ENCODE peak calls at places on chromosomes 2 and 18, in five cellular contexts. One of them, this sample, is unnamed.

GRCh38 chr2:228180126-228181097 is 1.1 kb downstream of the SPHKAP start:
- DNase-seq in NCI-H1105: no peak
- DNase-seq in left lobe of liver: no peak
- DNase-seq in activated naive CD4-positive, alpha-beta T cell treated with Interleukin-2 at 50 U/mL for 16 hours: no peak
- DNase-seq in NCI-H2029: no peak
- DNase-seq in this sample: peak

GRCh38 chr2:120108049-120108448 is 95.2 kb downstream of the EPB41L5 start:
- DNase-seq in NCI-H1105: peak
- DNase-seq in left lobe of liver: peak
- DNase-seq in activated naive CD4-positive, alpha-beta T cell treated with Interleukin-2 at 50 U/mL for 16 hours: no peak
- DNase-seq in NCI-H2029: peak
- DNase-seq in this sample: peak

GRCh38 chr18:58009166-58009565 is 34.9 kb upstream of the NEDD4L start:
- DNase-seq in NCI-H1105: no peak
- DNase-seq in left lobe of liver: no peak
- DNase-seq in activated naive CD4-positive, alpha-beta T cell treated with Interleukin-2 at 50 U/mL for 16 hours: no peak
- DNase-seq in NCI-H2029: no peak
- DNase-seq in this sample: no peak

GRCh38 chr2:128374001-128374710 is 55.5 kb upstream of the HS6ST1 start:
- DNase-seq in NCI-H1105: no peak
- DNase-seq in left lobe of liver: no peak
- DNase-seq in activated naive CD4-positive, alpha-beta T cell treated with Interleukin-2 at 50 U/mL for 16 hours: no peak
- DNase-seq in NCI-H2029: no peak
- DNase-seq in this sample: peak

GRCh38 chr2:152250421-152251100 is 75.0 kb upstream of the STAM2 start:
- DNase-seq in NCI-H1105: no peak
- DNase-seq in left lobe of liver: no peak
- DNase-seq in activated naive CD4-positive, alpha-beta T cell treated with Interleukin-2 at 50 U/mL for 16 hours: no peak
- DNase-seq in NCI-H2029: no peak
- DNase-seq in this sample: no peak

GRCh38 chr2:172496096-172496709 is 59.7 kb upstream of the PDK1 start:
- DNase-seq in NCI-H1105: no peak
- DNase-seq in left lobe of liver: no peak
- DNase-seq in activated naive CD4-positive, alpha-beta T cell treated with Interleukin-2 at 50 U/mL for 16 hours: peak
- DNase-seq in NCI-H2029: no peak
- DNase-seq in this sample: no peak

GRCh38 chr2:54666131-54666637 is 57.3 kb upstream of the EML6 start:
- DNase-seq in NCI-H1105: no peak
- DNase-seq in left lobe of liver: no peak
- DNase-seq in activated naive CD4-positive, alpha-beta T cell treated with Interleukin-2 at 50 U/mL for 16 hours: no peak
- DNase-seq in NCI-H2029: no peak
- DNase-seq in this sample: peak

GRCh38 chr2:216845426-216845825 is 14.4 kb downstream of the TNP1 start:
- DNase-seq in NCI-H1105: no peak
- DNase-seq in left lobe of liver: no peak
- DNase-seq in activated naive CD4-positive, alpha-beta T cell treated with Interleukin-2 at 50 U/mL for 16 hours: no peak
- DNase-seq in NCI-H2029: no peak
- DNase-seq in this sample: no peak

GRCh38 chr2:48249631-48250473 is 280.1 kb upstream of the STON1 start:
- DNase-seq in NCI-H1105: no peak
- DNase-seq in left lobe of liver: peak
- DNase-seq in activated naive CD4-positive, alpha-beta T cell treated with Interleukin-2 at 50 U/mL for 16 hours: no peak
- DNase-seq in NCI-H2029: no peak
- DNase-seq in this sample: peak

GRCh38 chr2:176653856-176654443 is 384.7 kb downstream of the MTX2 start:
- DNase-seq in NCI-H1105: peak
- DNase-seq in left lobe of liver: peak
- DNase-seq in activated naive CD4-positive, alpha-beta T cell treated with Interleukin-2 at 50 U/mL for 16 hours: no peak
- DNase-seq in NCI-H2029: peak
- DNase-seq in this sample: peak

GRCh38 chr2:70250434-70250833 is 2.0 kb upstream of the TIA1 start:
- DNase-seq in NCI-H1105: no peak
- DNase-seq in left lobe of liver: no peak
- DNase-seq in activated naive CD4-positive, alpha-beta T cell treated with Interleukin-2 at 50 U/mL for 16 hours: no peak
- DNase-seq in NCI-H2029: no peak
- DNase-seq in this sample: no peak

GRCh38 chr2:127199223-127199622 is 20.9 kb downstream of the CYP27C1 start:
- DNase-seq in NCI-H1105: no peak
- DNase-seq in left lobe of liver: peak
- DNase-seq in activated naive CD4-positive, alpha-beta T cell treated with Interleukin-2 at 50 U/mL for 16 hours: no peak
- DNase-seq in NCI-H2029: no peak
- DNase-seq in this sample: no peak

GRCh38 chr2:136051001-136051724 is 65.7 kb upstream of the DARS1 start:
- DNase-seq in NCI-H1105: no peak
- DNase-seq in left lobe of liver: no peak
- DNase-seq in activated naive CD4-positive, alpha-beta T cell treated with Interleukin-2 at 50 U/mL for 16 hours: peak
- DNase-seq in NCI-H2029: no peak
- DNase-seq in this sample: no peak

GRCh38 chr2:111216811-111217652 is 96.3 kb downstream of the BCL2L11 start:
- DNase-seq in NCI-H1105: no peak
- DNase-seq in left lobe of liver: no peak
- DNase-seq in activated naive CD4-positive, alpha-beta T cell treated with Interleukin-2 at 50 U/mL for 16 hours: no peak
- DNase-seq in NCI-H2029: no peak
- DNase-seq in this sample: no peak

GRCh38 chr2:88078624-88079169 is 11.1 kb downstream of the SMYD1 start:
- DNase-seq in NCI-H1105: no peak
- DNase-seq in left lobe of liver: no peak
- DNase-seq in activated naive CD4-positive, alpha-beta T cell treated with Interleukin-2 at 50 U/mL for 16 hours: no peak
- DNase-seq in NCI-H2029: no peak
- DNase-seq in this sample: no peak

GRCh38 chr2:144356402-144356801 is 163.5 kb downstream of the ZEB2 start:
- DNase-seq in NCI-H1105: no peak
- DNase-seq in left lobe of liver: no peak
- DNase-seq in activated naive CD4-positive, alpha-beta T cell treated with Interleukin-2 at 50 U/mL for 16 hours: no peak
- DNase-seq in NCI-H2029: no peak
- DNase-seq in this sample: no peak

GRCh38 chr2:65482971-65483370 is 50.6 kb upstream of the SPRED2 start:
- DNase-seq in NCI-H1105: no peak
- DNase-seq in left lobe of liver: no peak
- DNase-seq in activated naive CD4-positive, alpha-beta T cell treated with Interleukin-2 at 50 U/mL for 16 hours: no peak
- DNase-seq in NCI-H2029: peak
- DNase-seq in this sample: no peak

GRCh38 chr2:29239209-29239960 is 124.2 kb downstream of the CLIP4 start:
- DNase-seq in NCI-H1105: no peak
- DNase-seq in left lobe of liver: no peak
- DNase-seq in activated naive CD4-positive, alpha-beta T cell treated with Interleukin-2 at 50 U/mL for 16 hours: no peak
- DNase-seq in NCI-H2029: no peak
- DNase-seq in this sample: no peak

GRCh38 chr18:43077510-43078290 is 37.8 kb downstream of the RIT2 start:
- DNase-seq in NCI-H1105: no peak
- DNase-seq in left lobe of liver: no peak
- DNase-seq in activated naive CD4-positive, alpha-beta T cell treated with Interleukin-2 at 50 U/mL for 16 hours: no peak
- DNase-seq in NCI-H2029: no peak
- DNase-seq in this sample: no peak

GRCh38 chr2:144801766-144802165 is 281.8 kb upstream of the ZEB2 start:
- DNase-seq in NCI-H1105: no peak
- DNase-seq in left lobe of liver: no peak
- DNase-seq in activated naive CD4-positive, alpha-beta T cell treated with Interleukin-2 at 50 U/mL for 16 hours: no peak
- DNase-seq in NCI-H2029: no peak
- DNase-seq in this sample: peak

GRCh38 chr2:227388537-227389011 is 825 bp upstream of the SCYGR1 start:
- DNase-seq in NCI-H1105: no peak
- DNase-seq in left lobe of liver: no peak
- DNase-seq in activated naive CD4-positive, alpha-beta T cell treated with Interleukin-2 at 50 U/mL for 16 hours: no peak
- DNase-seq in NCI-H2029: no peak
- DNase-seq in this sample: peak

GRCh38 chr2:187552959-187553681 is 1.1 kb downstream of the TFPI start:
- DNase-seq in NCI-H1105: no peak
- DNase-seq in left lobe of liver: no peak
- DNase-seq in activated naive CD4-positive, alpha-beta T cell treated with Interleukin-2 at 50 U/mL for 16 hours: no peak
- DNase-seq in NCI-H2029: no peak
- DNase-seq in this sample: peak

GRCh38 chr2:175097297-175097696 is 70.7 kb downstream of the ATF2 start:
- DNase-seq in NCI-H1105: no peak
- DNase-seq in left lobe of liver: no peak
- DNase-seq in activated naive CD4-positive, alpha-beta T cell treated with Interleukin-2 at 50 U/mL for 16 hours: no peak
- DNase-seq in NCI-H2029: no peak
- DNase-seq in this sample: peak

GRCh38 chr2:47174731-47175361 is 19.7 kb upstream of the STPG4 start:
- DNase-seq in NCI-H1105: peak
- DNase-seq in left lobe of liver: no peak
- DNase-seq in activated naive CD4-positive, alpha-beta T cell treated with Interleukin-2 at 50 U/mL for 16 hours: peak
- DNase-seq in NCI-H2029: peak
- DNase-seq in this sample: peak

GRCh38 chr18:55078289-55078916 is 119.1 kb upstream of the CCDC68 start:
- DNase-seq in NCI-H1105: no peak
- DNase-seq in left lobe of liver: no peak
- DNase-seq in activated naive CD4-positive, alpha-beta T cell treated with Interleukin-2 at 50 U/mL for 16 hours: no peak
- DNase-seq in NCI-H2029: no peak
- DNase-seq in this sample: no peak

GRCh38 chr2:186065491-186065890 is 326.9 kb downstream of the FSIP2 start:
- DNase-seq in NCI-H1105: no peak
- DNase-seq in left lobe of liver: no peak
- DNase-seq in activated naive CD4-positive, alpha-beta T cell treated with Interleukin-2 at 50 U/mL for 16 hours: no peak
- DNase-seq in NCI-H2029: no peak
- DNase-seq in this sample: no peak

GRCh38 chr2:108635630-108636354 is 83.5 kb upstream of the RANBP2 start:
- DNase-seq in NCI-H1105: no peak
- DNase-seq in left lobe of liver: peak
- DNase-seq in activated naive CD4-positive, alpha-beta T cell treated with Interleukin-2 at 50 U/mL for 16 hours: no peak
- DNase-seq in NCI-H2029: no peak
- DNase-seq in this sample: no peak

GRCh38 chr2:30226144-30227032 is 4.9 kb upstream of the LBH start:
- DNase-seq in NCI-H1105: no peak
- DNase-seq in left lobe of liver: no peak
- DNase-seq in activated naive CD4-positive, alpha-beta T cell treated with Interleukin-2 at 50 U/mL for 16 hours: no peak
- DNase-seq in NCI-H2029: no peak
- DNase-seq in this sample: peak

GRCh38 chr2:19851116-19851515 is 50.7 kb downstream of the TTC32 start:
- DNase-seq in NCI-H1105: no peak
- DNase-seq in left lobe of liver: peak
- DNase-seq in activated naive CD4-positive, alpha-beta T cell treated with Interleukin-2 at 50 U/mL for 16 hours: no peak
- DNase-seq in NCI-H2029: no peak
- DNase-seq in this sample: no peak

GRCh38 chr2:85436836-85437487 is 18.4 kb downstream of the SH2D6 start:
- DNase-seq in NCI-H1105: no peak
- DNase-seq in left lobe of liver: no peak
- DNase-seq in activated naive CD4-positive, alpha-beta T cell treated with Interleukin-2 at 50 U/mL for 16 hours: no peak
- DNase-seq in NCI-H2029: no peak
- DNase-seq in this sample: no peak

GRCh38 chr18:23703057-23703986 is 14.1 kb downstream of the LAMA3 start:
- DNase-seq in NCI-H1105: no peak
- DNase-seq in left lobe of liver: no peak
- DNase-seq in activated naive CD4-positive, alpha-beta T cell treated with Interleukin-2 at 50 U/mL for 16 hours: no peak
- DNase-seq in NCI-H2029: peak
- DNase-seq in this sample: peak

GRCh38 chr2:56484906-56485305 is 301.1 kb downstream of the CCDC85A start:
- DNase-seq in NCI-H1105: no peak
- DNase-seq in left lobe of liver: no peak
- DNase-seq in activated naive CD4-positive, alpha-beta T cell treated with Interleukin-2 at 50 U/mL for 16 hours: no peak
- DNase-seq in NCI-H2029: no peak
- DNase-seq in this sample: no peak

GRCh38 chr2:1088192-1088860 is 137.7 kb downstream of the SNTG2 start:
- DNase-seq in NCI-H1105: no peak
- DNase-seq in left lobe of liver: no peak
- DNase-seq in activated naive CD4-positive, alpha-beta T cell treated with Interleukin-2 at 50 U/mL for 16 hours: no peak
- DNase-seq in NCI-H2029: no peak
- DNase-seq in this sample: peak

GRCh38 chr18:59881728-59882685 is 17.8 kb upstream of the PMAIP1 start:
- DNase-seq in NCI-H1105: no peak
- DNase-seq in left lobe of liver: no peak
- DNase-seq in activated naive CD4-positive, alpha-beta T cell treated with Interleukin-2 at 50 U/mL for 16 hours: peak
- DNase-seq in NCI-H2029: no peak
- DNase-seq in this sample: peak

GRCh38 chr2:214215107-214215506 is 195.7 kb upstream of the VWC2L start:
- DNase-seq in NCI-H1105: no peak
- DNase-seq in left lobe of liver: no peak
- DNase-seq in activated naive CD4-positive, alpha-beta T cell treated with Interleukin-2 at 50 U/mL for 16 hours: no peak
- DNase-seq in NCI-H2029: no peak
- DNase-seq in this sample: no peak

This sample was measured in AG20443.